ENCODE peak calls at places on chromosomes 7 and 10, in four cellular contexts. P, N, X and Y are unnamed samples.

GRCh38 chr10:29590598-29591415 is 44.0 kb downstream of the SVIL start:
- DNase-seq in X (peak; percentile 48), N (peak; percentile 26), P (no peak), Y (peak; percentile 26)

GRCh38 chr10:97553575-97554100 is 18.9 kb upstream of the ANKRD2 start:
- DNase-seq in P (peak; percentile 81), X (peak; percentile 66), N (peak; percentile 62), Y (peak; percentile 82)

GRCh38 chr10:50467209-50467608 is 156.5 kb downstream of the SGMS1 start:
- DNase-seq in N (no peak), P (no peak), X (no peak), Y (no peak)

GRCh38 chr7:140159487-140159886 is 17.3 kb downstream of the KDM7A start:
- DNase-seq in P (no peak), N (no peak), X (no peak), Y (no peak)

GRCh38 chr10:61975107-61975932 is 73.8 kb downstream of the ARID5B start:
- DNase-seq in N (no peak), X (peak; percentile 45), P (no peak), Y (no peak)

GRCh38 chr10:34628174-34628802 is 186.8 kb downstream of the PARD3 start:
- DNase-seq in X (peak; percentile 78), P (no peak), N (peak; percentile 19), Y (peak; percentile 15)

GRCh38 chr10:130766716-130767115 is 544.8 kb downstream of the TCERG1L start:
- DNase-seq in X (no peak), N (no peak), P (no peak), Y (no peak)

GRCh38 chr7:134693256-134693655 is 46.6 kb downstream of the BPGM start:
- DNase-seq in X (no peak), N (no peak), P (no peak), Y (no peak)

GRCh38 chr7:48755061-48755555 is 169.2 kb upstream of the CDC14C start:
- DNase-seq in X (no peak), P (no peak), N (no peak), Y (no peak)

GRCh38 chr7:1463685-1464223 is 4.5 kb upstream of the MICALL2 start:
- DNase-seq in P (no peak), X (peak; percentile 34), N (no peak), Y (no peak)

DNA sequence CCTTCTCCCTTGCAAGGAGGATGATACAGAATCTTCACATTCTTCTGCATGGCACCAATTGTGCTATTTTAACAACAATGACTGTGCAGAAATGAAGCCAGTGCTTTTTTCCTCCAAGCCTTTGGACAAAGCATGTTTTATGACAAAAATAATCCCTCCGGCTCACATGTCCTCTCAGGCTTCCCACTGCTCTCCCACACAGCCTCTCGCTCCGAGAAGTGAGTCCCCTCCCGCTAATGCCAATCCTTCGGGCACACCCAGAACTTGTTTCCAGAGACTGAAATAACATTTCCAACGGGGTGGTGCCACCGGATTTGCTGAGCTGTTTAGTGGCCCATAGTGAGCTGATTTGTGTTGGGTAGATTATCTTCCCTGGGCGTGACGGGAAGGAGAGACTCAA is 35.8 kb downstream of the RBM17 start:
- DNase-seq in P (no peak), X (no peak), N (no peak), Y (no peak)
- TF ChIP-seq ELF4 in P (no peak), X (no peak), N (no peak), Y (no peak)

DNA sequence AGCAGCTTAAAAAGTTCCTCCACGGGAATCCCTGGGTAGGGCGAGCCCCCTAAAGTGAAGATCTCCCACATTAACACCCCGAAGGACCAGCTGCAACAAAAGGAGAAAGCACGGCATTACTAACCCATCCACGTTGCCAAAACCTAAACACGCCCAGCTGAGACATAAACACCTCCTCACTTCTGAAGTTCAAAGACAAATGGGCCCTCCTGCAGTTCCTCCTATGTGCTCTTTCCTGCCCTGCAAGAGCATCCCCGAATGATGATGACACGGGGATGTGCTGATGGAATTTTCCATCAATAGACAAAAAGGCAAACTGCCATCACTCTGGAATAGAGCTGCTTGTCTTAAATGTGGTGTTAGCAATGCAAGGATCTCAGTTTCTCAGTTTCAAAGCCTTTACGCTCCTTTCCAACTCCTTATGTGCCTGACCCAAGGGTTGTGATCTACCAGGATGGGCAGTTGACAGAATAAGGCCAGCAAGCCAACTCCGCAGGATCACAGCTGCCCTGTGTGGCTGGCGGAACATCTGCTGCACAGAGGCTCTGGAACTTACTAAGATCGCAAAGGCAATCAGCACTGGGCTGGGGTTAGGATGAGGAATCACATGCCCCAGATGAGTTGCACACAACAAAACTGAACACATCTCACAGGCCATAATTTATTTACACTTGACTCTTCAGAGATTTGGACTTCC is 112.7 kb downstream of the FGFR2 start:
- DNase-seq in P (no peak), N (no peak), X (no peak), Y (no peak)
- TF ChIP-seq ELF4 in P (no peak), N (no peak), X (no peak), Y (no peak)

GRCh38 chr10:68462536-68462935 is 9.2 kb downstream of the DNA2 start:
- DNase-seq in P (no peak), X (no peak), N (no peak), Y (no peak)
- TF ChIP-seq ELF4 in P (no peak), X (no peak), N (no peak), Y (no peak)

GRCh38 chr10:77531441-77532001 is 106.1 kb downstream of the KCNMA1 start:
- DNase-seq in X (peak; percentile 30), P (no peak), N (no peak), Y (peak; percentile 25)
- TF ChIP-seq ELF4 in X (no peak), P (no peak), N (no peak), Y (no peak)